ENCODE peak calls at places on chromosomes 6 and 20, in ten cellular contexts. M is NCI-H1930; K is astrocyte of the spinal cord; G is GM10248; Z is IMR-90; S is HFF-Myc; V is NCI-H2029; F is amniotic epithelial cell; B is cardiac muscle cell; U is activated T-helper 1 cell treated with anti-CD3 and anti-CD28 coated beads, Interleukin-12 subunit alpha, Interleukin-12 subunit beta, Interleukin-2, Interleukin-4 antibody, amounts not matched to agents 30 ng/mL and 10 ng/mL and 1 ng/mL, durations not matched to agents 14 hours and 24 hours and 36 hours. E is an unnamed sample.

GRCh38 chr6:54778731-54779130 is 67.8 kb upstream of the FAM83B start:
- DNase-seq in S (no peak), M (no peak), G (no peak), U (no peak), K (no peak), F (no peak), B (no peak), V (no peak), Z (no peak), E (no peak)

GRCh38 chr6:69813508-69813907 is 16.7 kb upstream of the LMBRD1 start:
- DNase-seq in M (no peak), K (no peak), B (no peak), S (no peak), F (no peak), Z (no peak), V (no peak), G (no peak), U (no peak), E (no peak)

GRCh38 chr6:111997078-111997862 is 56.6 kb upstream of the CCN6 start:
- DNase-seq in K (peak), V (peak), B (peak), G (peak), M (peak), U (peak), S (peak), F (peak), Z (peak), E (peak)

GRCh38 chr6:72811971-72812421 is 190.1 kb downstream of the KCNQ5 start:
- DNase-seq in U (no peak), S (no peak), Z (peak), V (no peak), M (no peak), B (no peak), G (no peak), K (peak), F (peak), E (no peak)

GRCh38 chr20:50392138-50392866 is 117.9 kb upstream of the PTPN1 start:
- DNase-seq in M (no peak), S (no peak), Z (no peak), G (no peak), F (no peak), B (no peak), K (no peak), U (no peak), V (no peak), E (no peak)

GRCh38 chr6:24831771-24832718 is 33.3 kb upstream of the ARMH2 start:
- DNase-seq in M (no peak), S (no peak), V (no peak), B (no peak), G (no peak), F (peak), Z (peak), K (peak), U (no peak), E (no peak)

GRCh38 chr6:84842526-84843161 is 78.2 kb upstream of the TBX18 start:
- DNase-seq in S (no peak), U (no peak), G (no peak), M (no peak), V (no peak), K (peak), B (no peak), F (peak), Z (no peak), E (no peak)

GRCh38 chr6:149477544-149477943 is 7.3 kb downstream of the ZC3H12D start:
- DNase-seq in F (no peak), S (no peak), V (no peak), M (no peak), Z (no peak), B (no peak), K (no peak), U (no peak), G (no peak), E (no peak)

GRCh38 chr6:14876778-14877613 is 368.9 kb upstream of the JARID2 start:
- DNase-seq in U (peak), K (peak), V (no peak), M (no peak), S (peak), Z (peak), G (peak), F (peak), B (no peak), E (no peak)

GRCh38 chr6:139126255-139126654 is 8.6 kb upstream of the HECA start:
- DNase-seq in S (peak), F (peak), K (peak), B (no peak), Z (peak), V (no peak), U (no peak), M (no peak), G (no peak), E (no peak)

GRCh38 chr6:29965873-29966601 is 23.7 kb downstream of the HLA-A start:
- DNase-seq in U (peak), S (no peak), Z (peak), F (peak), K (peak), G (no peak), B (peak), M (peak), V (peak), E (peak)

GRCh38 chr20:24917797-24918578 is 31.1 kb upstream of the CST7 start:
- DNase-seq in G (peak), B (peak), M (peak), F (peak), K (peak), Z (peak), S (peak), V (peak), U (no peak), E (peak)

GRCh38 chr6:163181666-163182180 is 232.8 kb upstream of the QKI start:
- DNase-seq in B (no peak), U (no peak), S (no peak), V (no peak), G (no peak), F (no peak), Z (no peak), M (no peak), K (no peak), E (no peak)

GRCh38 chr20:19815553-19815991 is 57.5 kb downstream of the RIN2 start:
- DNase-seq in U (no peak), V (no peak), Z (peak), F (peak), B (no peak), G (no peak), M (no peak), S (peak), K (peak), E (no peak)

GRCh38 chr6:111804627-111805235 is 68.5 kb downstream of the FYN start:
- DNase-seq in B (no peak), S (no peak), K (peak), V (no peak), M (no peak), U (peak), G (peak), F (peak), Z (peak), E (peak)

E was measured in DMS79 treated with DMSO at 0.1 percent for 48 hours.